ENCODE peak calls at places on chromosomes 4 and X, in seven cellular contexts. One of them, this sample, is unnamed.
A peak's percentile ranks its signal among the peaks of the same experiment; 100 is the strongest.

GRCh38 chr4:10054571-10055041 is 33.3 kb upstream of the SLC2A9 start:
- DNase-seq in GM12891: no peak
- DNase-seq in upper lobe of left lung: no peak
- DNase-seq in transverse colon: no peak
- DNase-seq in stomach: no peak
- DNase-seq in prostate gland: no peak
- DNase-seq in H1: no peak
- DNase-seq in this sample: no peak

GRCh38 chr4:125115476-125115875 is 199.3 kb upstream of the FAT4 start:
- DNase-seq in GM12891: no peak
- DNase-seq in upper lobe of left lung: no peak
- DNase-seq in transverse colon: no peak
- DNase-seq in stomach: no peak
- DNase-seq in prostate gland: no peak
- DNase-seq in H1: no peak
- DNase-seq in this sample: no peak

GRCh38 chrX:14777484-14777883 is 95.4 kb downstream of the FANCB start:
- DNase-seq in GM12891: no peak
- DNase-seq in upper lobe of left lung: no peak
- DNase-seq in transverse colon: no peak
- DNase-seq in stomach: no peak
- DNase-seq in prostate gland: no peak
- DNase-seq in H1: no peak
- DNase-seq in this sample: no peak

GRCh38 chr4:20422398-20422797 is 170.7 kb downstream of the SLIT2 start:
- DNase-seq in GM12891: no peak
- DNase-seq in upper lobe of left lung: peak; percentile 31
- DNase-seq in transverse colon: peak; percentile 60
- DNase-seq in stomach: peak; percentile 56
- DNase-seq in prostate gland: peak; percentile 36
- DNase-seq in H1: peak; percentile 23
- DNase-seq in this sample: no peak

GRCh38 chr4:7817877-7818675 is 121.6 kb downstream of the AFAP1 start:
- DNase-seq in GM12891: no peak
- DNase-seq in upper lobe of left lung: no peak
- DNase-seq in transverse colon: no peak
- DNase-seq in stomach: no peak
- DNase-seq in prostate gland: no peak
- DNase-seq in H1: no peak
- DNase-seq in this sample: no peak

GRCh38 chrX:139304471-139304870 is 226.1 kb upstream of the F9 start:
- DNase-seq in GM12891: no peak
- DNase-seq in upper lobe of left lung: no peak
- DNase-seq in transverse colon: no peak
- DNase-seq in stomach: no peak
- DNase-seq in prostate gland: no peak
- DNase-seq in H1: no peak
- DNase-seq in this sample: no peak

GRCh38 chrX:920234-920799 is 289.7 kb downstream of the SHOX start:
- DNase-seq in GM12891: no peak
- DNase-seq in upper lobe of left lung: no peak
- DNase-seq in transverse colon: no peak
- DNase-seq in stomach: no peak
- DNase-seq in prostate gland: no peak
- DNase-seq in H1: no peak
- DNase-seq in this sample: no peak

GRCh38 chr4:175308236-175308635 is 390.1 kb downstream of the ADAM29 start:
- DNase-seq in GM12891: no peak
- DNase-seq in upper lobe of left lung: no peak
- DNase-seq in transverse colon: no peak
- DNase-seq in stomach: no peak
- DNase-seq in prostate gland: no peak
- DNase-seq in H1: no peak
- DNase-seq in this sample: no peak

GRCh38 chr4:186149872-186150271 is 41.5 kb upstream of the CYP4V2 start:
- DNase-seq in GM12891: no peak
- DNase-seq in upper lobe of left lung: no peak
- DNase-seq in transverse colon: peak; percentile 45
- DNase-seq in stomach: peak; percentile 62
- DNase-seq in prostate gland: no peak
- DNase-seq in H1: peak; percentile 49
- DNase-seq in this sample: no peak

GRCh38 chrX:16788477-16788876 is 2.2 kb downstream of the TXLNG start:
- DNase-seq in GM12891: no peak
- DNase-seq in upper lobe of left lung: peak; percentile 28
- DNase-seq in transverse colon: no peak
- DNase-seq in stomach: no peak
- DNase-seq in prostate gland: no peak
- DNase-seq in H1: no peak
- DNase-seq in this sample: peak; percentile 74

GRCh38 chrX:135596495-135596894 is 76.0 kb downstream of the INTS6L start:
- DNase-seq in GM12891: peak; percentile 9
- DNase-seq in upper lobe of left lung: no peak
- DNase-seq in transverse colon: peak; percentile 46
- DNase-seq in stomach: peak; percentile 40
- DNase-seq in prostate gland: no peak
- DNase-seq in H1: peak; percentile 19
- DNase-seq in this sample: no peak

GRCh38 chr4:153905231-153905630 is 116.3 kb upstream of the SFRP2 start:
- DNase-seq in GM12891: no peak
- DNase-seq in upper lobe of left lung: no peak
- DNase-seq in transverse colon: no peak
- DNase-seq in stomach: no peak
- DNase-seq in prostate gland: no peak
- DNase-seq in H1: no peak
- DNase-seq in this sample: no peak

GRCh38 chr4:151228196-151229119 is 48.5 kb upstream of the PRSS48 start:
- DNase-seq in GM12891: no peak
- DNase-seq in upper lobe of left lung: no peak
- DNase-seq in transverse colon: no peak
- DNase-seq in stomach: no peak
- DNase-seq in prostate gland: no peak
- DNase-seq in H1: no peak
- DNase-seq in this sample: no peak

GRCh38 chrX:42869659-42870476 is 91.9 kb upstream of the PPP1R2C start:
- DNase-seq in GM12891: peak; percentile 1
- DNase-seq in upper lobe of left lung: no peak
- DNase-seq in transverse colon: no peak
- DNase-seq in stomach: no peak
- DNase-seq in prostate gland: no peak
- DNase-seq in H1: no peak
- DNase-seq in this sample: no peak

GRCh38 chrX:155886409-155886808 is 5.3 kb downstream of the VAMP7 start:
- DNase-seq in GM12891: no peak
- DNase-seq in upper lobe of left lung: no peak
- DNase-seq in transverse colon: no peak
- DNase-seq in stomach: no peak
- DNase-seq in prostate gland: no peak
- DNase-seq in H1: no peak
- DNase-seq in this sample: no peak

GRCh38 chrX:155877288-155877687 is 3.9 kb upstream of the VAMP7 start:
- DNase-seq in GM12891: no peak
- DNase-seq in upper lobe of left lung: no peak
- DNase-seq in transverse colon: no peak
- DNase-seq in stomach: no peak
- DNase-seq in prostate gland: no peak
- DNase-seq in H1: no peak
- DNase-seq in this sample: no peak

GRCh38 chrX:155876704-155877103 is 4.4 kb upstream of the VAMP7 start:
- DNase-seq in GM12891: no peak
- DNase-seq in upper lobe of left lung: no peak
- DNase-seq in transverse colon: no peak
- DNase-seq in stomach: no peak
- DNase-seq in prostate gland: no peak
- DNase-seq in H1: no peak
- DNase-seq in this sample: no peak

GRCh38 chrX:155880586-155881157 is 473 bp upstream of the VAMP7 start:
- DNase-seq in GM12891: no peak
- DNase-seq in upper lobe of left lung: no peak
- DNase-seq in transverse colon: no peak
- DNase-seq in stomach: no peak
- DNase-seq in prostate gland: no peak
- DNase-seq in H1: no peak
- DNase-seq in this sample: no peak

DNA sequence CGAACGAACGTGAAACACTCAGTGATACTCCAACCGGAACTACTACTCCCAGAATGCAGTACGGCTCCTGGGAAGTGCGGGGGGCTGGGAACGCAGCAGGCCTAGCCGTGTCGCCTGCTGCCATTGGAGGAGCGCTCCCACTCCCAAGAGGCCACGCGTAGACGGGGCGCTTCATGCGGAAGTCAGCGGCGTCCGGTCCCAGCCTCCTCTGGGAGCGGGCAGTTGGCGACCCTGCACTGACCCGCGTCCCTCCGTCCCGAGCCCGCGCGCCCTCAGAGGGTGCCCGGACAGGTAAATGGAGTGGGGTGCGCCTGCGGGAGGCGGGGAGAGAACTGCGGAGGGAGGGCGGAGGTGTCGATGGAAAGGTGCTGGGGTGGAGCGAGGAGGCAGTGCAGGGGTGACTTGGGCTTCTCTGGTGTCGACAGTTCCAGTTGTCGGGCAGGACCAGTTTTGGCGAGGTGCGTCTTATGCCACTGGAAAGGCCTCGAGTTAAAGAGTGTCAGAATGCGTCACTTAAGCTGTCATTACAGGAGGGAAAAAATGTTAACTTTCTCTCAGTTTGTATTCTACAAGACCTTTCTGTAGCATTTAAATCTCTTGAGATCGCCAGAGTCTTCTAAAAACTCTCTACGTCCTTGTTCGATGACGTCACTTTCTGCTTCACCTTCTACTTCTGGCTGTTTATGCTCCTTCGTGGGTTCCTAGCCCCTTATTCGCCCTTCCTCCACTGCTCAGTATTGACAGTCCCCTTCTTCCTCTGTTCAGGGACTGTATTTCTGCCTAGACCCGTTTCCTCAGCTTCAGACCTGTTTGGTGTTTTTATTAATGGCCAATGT is at the start of gene VAMP7:
- DNase-seq in GM12891: peak; percentile 53
- DNase-seq in upper lobe of left lung: peak; percentile 90
- DNase-seq in transverse colon: peak; percentile 89
- DNase-seq in stomach: peak; percentile 85
- DNase-seq in prostate gland: peak; percentile 81
- DNase-seq in H1: peak; percentile 51
- DNase-seq in this sample: peak; percentile 86
- TF ChIP-seq POLR2A in GM12891: peak; percentile 80
- TF ChIP-seq POLR2A in upper lobe of left lung: no peak
- TF ChIP-seq POLR2A in transverse colon: peak; percentile 92
- TF ChIP-seq POLR2A in stomach: peak; percentile 75
- TF ChIP-seq POLR2A in prostate gland: peak; percentile 66
- TF ChIP-seq POLR2A in H1: no peak
- TF ChIP-seq POLR2A in this sample: peak; percentile 59

GRCh38 chr4:152605641-152606304 is 69.9 kb upstream of the FBXW7 start:
- DNase-seq in GM12891: no peak
- DNase-seq in upper lobe of left lung: no peak
- DNase-seq in transverse colon: no peak
- DNase-seq in stomach: no peak
- DNase-seq in prostate gland: no peak
- DNase-seq in H1: no peak
- DNase-seq in this sample: no peak
- TF ChIP-seq POLR2AphosphoS5 in GM12891: no peak
- TF ChIP-seq POLR2AphosphoS5 in upper lobe of left lung: no peak
- TF ChIP-seq POLR2AphosphoS5 in transverse colon: no peak
- TF ChIP-seq POLR2AphosphoS5 in stomach: no peak
- TF ChIP-seq POLR2AphosphoS5 in prostate gland: no peak
- TF ChIP-seq POLR2AphosphoS5 in H1: no peak
- TF ChIP-seq POLR2AphosphoS5 in this sample: no peak

DNA sequence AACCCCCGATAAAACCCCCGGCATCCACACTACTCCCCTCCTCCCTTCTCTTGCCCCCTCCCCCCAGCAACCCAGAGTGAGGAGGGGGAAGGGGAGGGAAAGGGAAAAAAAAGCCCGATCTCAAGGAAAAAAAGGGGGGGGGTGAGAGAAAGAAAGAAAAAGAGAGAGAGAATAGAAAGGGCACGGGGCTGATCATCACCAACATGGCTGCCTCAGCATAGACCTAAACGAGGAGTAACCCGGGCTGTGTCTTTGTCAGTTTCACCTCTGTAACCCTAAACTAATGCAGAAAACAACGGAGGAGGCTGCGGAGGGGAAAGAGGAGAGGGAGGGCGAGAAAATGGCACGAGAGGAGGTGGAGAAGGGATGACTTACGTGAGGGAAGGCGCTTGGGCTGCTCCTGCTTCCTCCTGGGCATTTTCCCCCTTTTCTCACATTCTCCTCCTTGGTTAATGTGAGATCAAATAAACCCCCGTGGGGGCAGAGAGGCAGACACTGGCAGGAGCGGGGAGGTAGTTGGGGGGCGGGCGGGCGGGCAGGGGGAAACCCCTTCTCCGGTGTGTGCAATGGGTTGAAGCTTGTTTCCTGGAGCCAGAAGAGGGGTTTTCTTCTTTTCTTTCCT is 522 bp downstream of the ZNF827 start:
- DNase-seq in GM12891: no peak
- DNase-seq in upper lobe of left lung: no peak
- DNase-seq in transverse colon: peak; percentile 28
- DNase-seq in stomach: no peak
- DNase-seq in prostate gland: peak; percentile 10
- DNase-seq in H1: no peak
- DNase-seq in this sample: no peak
- TF ChIP-seq POLR2A in GM12891: peak; percentile 17
- TF ChIP-seq POLR2A in upper lobe of left lung: no peak
- TF ChIP-seq POLR2A in transverse colon: no peak
- TF ChIP-seq POLR2A in stomach: no peak
- TF ChIP-seq POLR2A in prostate gland: no peak
- TF ChIP-seq POLR2A in H1: no peak
- TF ChIP-seq POLR2A in this sample: no peak

DNA sequence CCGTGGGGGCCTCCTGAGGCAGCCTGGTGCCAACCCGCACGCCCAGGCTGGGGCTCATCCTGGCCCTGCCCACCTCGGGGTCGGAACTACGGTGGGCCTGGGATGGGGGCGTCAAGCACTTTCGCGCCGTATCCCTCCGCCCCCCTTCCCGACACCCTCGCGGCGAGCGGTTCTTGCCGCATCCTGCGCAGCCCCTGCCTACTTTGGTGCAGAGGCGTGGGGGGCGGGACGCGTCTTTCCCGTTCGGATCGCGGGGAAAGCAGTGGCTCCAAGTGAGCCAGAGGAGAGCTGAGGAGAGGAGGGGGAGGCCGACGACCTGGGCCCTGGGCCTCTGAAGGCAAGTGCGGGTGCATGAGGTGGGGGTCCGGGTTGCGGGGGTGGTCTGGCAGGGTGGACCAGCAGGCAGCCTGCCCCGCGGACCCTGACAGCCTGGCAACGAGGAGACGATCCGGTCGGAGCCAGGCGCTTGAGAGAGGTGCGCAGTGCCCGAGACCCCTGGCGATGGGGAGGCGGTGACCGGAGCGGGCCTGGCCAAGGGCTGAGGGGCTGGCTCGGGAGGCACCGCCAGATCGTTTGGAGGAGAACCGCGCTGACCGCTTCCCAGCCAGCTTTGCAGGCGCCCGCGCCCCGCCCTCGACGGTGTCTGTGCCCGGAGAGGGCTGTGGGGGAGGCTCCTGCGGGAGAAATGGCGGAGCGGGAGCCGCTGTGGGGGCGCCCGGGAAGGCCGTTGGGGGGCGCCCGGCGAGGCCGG is at the start of gene GPRASP2:
- DNase-seq in GM12891: peak; percentile 2
- DNase-seq in upper lobe of left lung: peak; percentile 32
- DNase-seq in transverse colon: peak; percentile 38
- DNase-seq in stomach: peak; percentile 48
- DNase-seq in prostate gland: peak; percentile 12
- DNase-seq in H1: no peak
- DNase-seq in this sample: peak; percentile 69
- TF ChIP-seq POLR2AphosphoS5 in GM12891: no peak
- TF ChIP-seq POLR2AphosphoS5 in upper lobe of left lung: no peak
- TF ChIP-seq POLR2AphosphoS5 in transverse colon: no peak
- TF ChIP-seq POLR2AphosphoS5 in stomach: no peak
- TF ChIP-seq POLR2AphosphoS5 in prostate gland: no peak
- TF ChIP-seq POLR2AphosphoS5 in H1: no peak
- TF ChIP-seq POLR2AphosphoS5 in this sample: no peak

GRCh38 chrX:34656842-34657780 is at the start of gene TMEM47:
- DNase-seq in GM12891: peak; percentile 7
- DNase-seq in upper lobe of left lung: peak; percentile 64
- DNase-seq in transverse colon: peak; percentile 71
- DNase-seq in stomach: peak; percentile 71
- DNase-seq in prostate gland: peak; percentile 65
- DNase-seq in H1: peak; percentile 68
- DNase-seq in this sample: peak; percentile 69
- TF ChIP-seq POLR2A in GM12891: no peak
- TF ChIP-seq POLR2A in upper lobe of left lung: no peak
- TF ChIP-seq POLR2A in transverse colon: no peak
- TF ChIP-seq POLR2A in stomach: no peak
- TF ChIP-seq POLR2A in prostate gland: no peak
- TF ChIP-seq POLR2A in H1: peak; percentile 46
- TF ChIP-seq POLR2A in this sample: peak; percentile 56

This sample was measured in suprapubic skin.